ENCODE peak calls at places on chromosomes 7 and 10, in nine cellular contexts. One of them, this sample, is unnamed. For H3K9me3, the result is how much of the 10 kb centered on the place peaks cover.

GRCh38 chr7:124084024-124084423 is 51.2 kb upstream of the TMEM229A start:
- DNase-seq in aorta: no peak
- DNase-seq in left lung: no peak
- DNase-seq in Panc1: no peak
- DNase-seq in transverse colon: no peak
- DNase-seq in ovary: no peak
- DNase-seq in PC-3: no peak
- DNase-seq in hepatocyte: no peak
- DNase-seq in heart right ventricle: no peak
- DNase-seq in this sample: no peak

GRCh38 chr7:80941206-80941758 is 22.4 kb upstream of the SEMA3C start:
- DNase-seq in aorta: no peak
- DNase-seq in left lung: no peak
- DNase-seq in Panc1: peak
- DNase-seq in transverse colon: no peak
- DNase-seq in ovary: no peak
- DNase-seq in PC-3: peak
- DNase-seq in hepatocyte: peak
- DNase-seq in heart right ventricle: no peak
- DNase-seq in this sample: no peak

GRCh38 chr10:112332509-112333228 is 41.2 kb upstream of the ACSL5 start:
- DNase-seq in aorta: no peak
- DNase-seq in left lung: no peak
- DNase-seq in Panc1: no peak
- DNase-seq in transverse colon: peak
- DNase-seq in ovary: no peak
- DNase-seq in PC-3: no peak
- DNase-seq in hepatocyte: no peak
- DNase-seq in heart right ventricle: no peak
- DNase-seq in this sample: peak

GRCh38 chr7:101911011-101911799 is 93.8 kb downstream of the CUX1 start:
- DNase-seq in aorta: peak
- DNase-seq in left lung: no peak
- DNase-seq in Panc1: no peak
- DNase-seq in transverse colon: no peak
- DNase-seq in ovary: peak
- DNase-seq in PC-3: no peak
- DNase-seq in hepatocyte: peak
- DNase-seq in heart right ventricle: no peak
- DNase-seq in this sample: peak

GRCh38 chr10:83612746-83613145 is 526.6 kb upstream of the GHITM start:
- DNase-seq in aorta: no peak
- DNase-seq in left lung: no peak
- DNase-seq in Panc1: no peak
- DNase-seq in transverse colon: no peak
- DNase-seq in ovary: no peak
- DNase-seq in PC-3: no peak
- DNase-seq in hepatocyte: no peak
- DNase-seq in heart right ventricle: no peak
- DNase-seq in this sample: no peak

GRCh38 chr10:72146559-72147323 is 58.4 kb upstream of the SPOCK2 start:
- DNase-seq in aorta: no peak
- DNase-seq in left lung: no peak
- DNase-seq in Panc1: no peak
- DNase-seq in transverse colon: no peak
- DNase-seq in ovary: no peak
- DNase-seq in PC-3: no peak
- DNase-seq in hepatocyte: no peak
- DNase-seq in heart right ventricle: no peak
- DNase-seq in this sample: no peak

GRCh38 chr7:23474829-23475578 is 4.7 kb upstream of the IGF2BP3 start:
- DNase-seq in aorta: no peak
- DNase-seq in left lung: no peak
- DNase-seq in Panc1: no peak
- DNase-seq in transverse colon: no peak
- DNase-seq in ovary: no peak
- DNase-seq in PC-3: peak
- DNase-seq in hepatocyte: no peak
- DNase-seq in heart right ventricle: no peak
- DNase-seq in this sample: no peak

GRCh38 chr10:6409982-6410694 is 169.9 kb downstream of the PRKCQ start:
- DNase-seq in aorta: no peak
- DNase-seq in left lung: no peak
- DNase-seq in Panc1: no peak
- DNase-seq in transverse colon: peak
- DNase-seq in ovary: no peak
- DNase-seq in PC-3: no peak
- DNase-seq in hepatocyte: peak
- DNase-seq in heart right ventricle: peak
- DNase-seq in this sample: no peak

GRCh38 chr10:69179089-69179742 is 818 bp upstream of the SUPV3L1 start:
- DNase-seq in aorta: no peak
- DNase-seq in left lung: no peak
- DNase-seq in Panc1: no peak
- DNase-seq in transverse colon: peak
- DNase-seq in ovary: peak
- DNase-seq in PC-3: no peak
- DNase-seq in hepatocyte: peak
- DNase-seq in heart right ventricle: no peak
- DNase-seq in this sample: no peak

GRCh38 chr7:107286751-107287621 is 118.2 kb downstream of the HBP1 start:
- DNase-seq in aorta: no peak
- DNase-seq in left lung: no peak
- DNase-seq in Panc1: no peak
- DNase-seq in transverse colon: no peak
- DNase-seq in ovary: no peak
- DNase-seq in PC-3: no peak
- DNase-seq in hepatocyte: no peak
- DNase-seq in heart right ventricle: peak
- DNase-seq in this sample: no peak

GRCh38 chr7:74657692-74658170 is at the start of gene GTF2I:
- DNase-seq in aorta: no peak
- DNase-seq in left lung: no peak
- DNase-seq in Panc1: no peak
- DNase-seq in transverse colon: no peak
- DNase-seq in ovary: no peak
- DNase-seq in PC-3: no peak
- DNase-seq in hepatocyte: no peak
- DNase-seq in heart right ventricle: no peak
- DNase-seq in this sample: no peak

GRCh38 chr7:29763266-29763665 is 43.0 kb upstream of the WIPF3 start:
- DNase-seq in aorta: no peak
- DNase-seq in left lung: no peak
- DNase-seq in Panc1: no peak
- DNase-seq in transverse colon: no peak
- DNase-seq in ovary: no peak
- DNase-seq in PC-3: no peak
- DNase-seq in hepatocyte: no peak
- DNase-seq in heart right ventricle: no peak
- DNase-seq in this sample: no peak

GRCh38 chr10:84267503-84268126 is 22.8 kb downstream of the RGR start:
- DNase-seq in aorta: no peak
- DNase-seq in left lung: no peak
- DNase-seq in Panc1: no peak
- DNase-seq in transverse colon: peak
- DNase-seq in ovary: no peak
- DNase-seq in PC-3: peak
- DNase-seq in hepatocyte: peak
- DNase-seq in heart right ventricle: no peak
- DNase-seq in this sample: no peak

GRCh38 chr10:129483427-129484010 is 16.5 kb downstream of the MGMT start:
- DNase-seq in aorta: no peak
- DNase-seq in left lung: no peak
- DNase-seq in Panc1: no peak
- DNase-seq in transverse colon: no peak
- DNase-seq in ovary: no peak
- DNase-seq in PC-3: no peak
- DNase-seq in hepatocyte: no peak
- DNase-seq in heart right ventricle: no peak
- DNase-seq in this sample: no peak

GRCh38 chr7:1810961-1811849 is 141.1 kb downstream of the ELFN1 start:
- DNase-seq in aorta: peak
- DNase-seq in left lung: no peak
- DNase-seq in Panc1: no peak
- DNase-seq in transverse colon: no peak
- DNase-seq in ovary: no peak
- DNase-seq in PC-3: no peak
- DNase-seq in hepatocyte: peak
- DNase-seq in heart right ventricle: no peak
- DNase-seq in this sample: peak

GRCh38 chr7:4633012-4633411 is 49.1 kb upstream of the FOXK1 start:
- DNase-seq in aorta: no peak
- DNase-seq in left lung: no peak
- DNase-seq in Panc1: peak
- DNase-seq in transverse colon: no peak
- DNase-seq in ovary: no peak
- DNase-seq in PC-3: peak
- DNase-seq in hepatocyte: no peak
- DNase-seq in heart right ventricle: no peak
- DNase-seq in this sample: no peak

GRCh38 chr10:92832998-92833642 is 15.2 kb upstream of the EXOC6 start:
- DNase-seq in aorta: no peak
- DNase-seq in left lung: no peak
- DNase-seq in Panc1: no peak
- DNase-seq in transverse colon: no peak
- DNase-seq in ovary: no peak
- DNase-seq in PC-3: no peak
- DNase-seq in hepatocyte: no peak
- DNase-seq in heart right ventricle: no peak
- DNase-seq in this sample: no peak

GRCh38 chr10:6197274-6197673 is 5.5 kb upstream of the PFKFB3 start:
- DNase-seq in aorta: no peak
- DNase-seq in left lung: no peak
- DNase-seq in Panc1: no peak
- DNase-seq in transverse colon: no peak
- DNase-seq in ovary: no peak
- DNase-seq in PC-3: no peak
- DNase-seq in hepatocyte: no peak
- DNase-seq in heart right ventricle: no peak
- DNase-seq in this sample: no peak

GRCh38 chr10:37576154-37576553 is 281.3 kb downstream of the ZNF248 start:
- DNase-seq in aorta: no peak
- DNase-seq in left lung: no peak
- DNase-seq in Panc1: no peak
- DNase-seq in transverse colon: no peak
- DNase-seq in ovary: no peak
- DNase-seq in PC-3: peak
- DNase-seq in hepatocyte: no peak
- DNase-seq in heart right ventricle: no peak
- DNase-seq in this sample: no peak
- H3K9me3 ChIP-seq in aorta: under half
- H3K9me3 ChIP-seq in left lung: under half
- H3K9me3 ChIP-seq in Panc1: under half
- H3K9me3 ChIP-seq in transverse colon: under half
- H3K9me3 ChIP-seq in ovary: under half
- H3K9me3 ChIP-seq in PC-3: under half
- H3K9me3 ChIP-seq in hepatocyte: under half
- H3K9me3 ChIP-seq in heart right ventricle: under half
- H3K9me3 ChIP-seq in this sample: under half

GRCh38 chr7:51326646-51327286 is 10.2 kb upstream of the COBL start:
- DNase-seq in aorta: no peak
- DNase-seq in left lung: no peak
- DNase-seq in Panc1: no peak
- DNase-seq in transverse colon: no peak
- DNase-seq in ovary: no peak
- DNase-seq in PC-3: no peak
- DNase-seq in hepatocyte: no peak
- DNase-seq in heart right ventricle: no peak
- DNase-seq in this sample: no peak
- H3K27ac ChIP-seq in aorta: no peak
- H3K27ac ChIP-seq in left lung: no peak
- H3K27ac ChIP-seq in Panc1: no peak
- H3K27ac ChIP-seq in transverse colon: no peak
- H3K27ac ChIP-seq in ovary: no peak
- H3K27ac ChIP-seq in PC-3: no peak
- H3K27ac ChIP-seq in hepatocyte: no peak
- H3K27ac ChIP-seq in heart right ventricle: no peak
- H3K27ac ChIP-seq in this sample: no peak

DNA sequence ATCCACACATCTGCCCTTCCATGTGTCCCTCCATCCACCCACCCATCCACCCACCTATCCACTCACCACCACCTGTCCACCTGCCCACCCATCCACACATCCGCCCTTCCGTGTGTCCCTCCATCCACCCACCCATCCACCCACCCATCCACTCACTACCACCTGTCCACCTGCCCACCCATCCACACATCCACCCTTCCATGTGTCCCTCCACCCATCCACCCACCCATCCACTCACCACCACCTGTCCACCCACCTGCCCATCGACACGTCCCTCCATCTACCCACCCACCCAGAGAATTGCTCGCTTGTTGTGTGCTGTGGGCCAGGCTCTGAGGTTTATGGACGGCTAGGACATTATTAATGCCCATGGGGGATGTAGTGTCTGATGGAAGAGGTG is 500.2 kb downstream of the DNAJB6 start:
- DNase-seq in aorta: peak
- DNase-seq in left lung: no peak
- DNase-seq in Panc1: no peak
- DNase-seq in transverse colon: no peak
- DNase-seq in ovary: no peak
- DNase-seq in PC-3: no peak
- DNase-seq in hepatocyte: no peak
- DNase-seq in heart right ventricle: no peak
- DNase-seq in this sample: peak
- H3K9me3 ChIP-seq in aorta: under half
- H3K9me3 ChIP-seq in left lung: under half
- H3K9me3 ChIP-seq in Panc1: under half
- H3K9me3 ChIP-seq in transverse colon: under half
- H3K9me3 ChIP-seq in ovary: under half
- H3K9me3 ChIP-seq in PC-3: under half
- H3K9me3 ChIP-seq in hepatocyte: under half
- H3K9me3 ChIP-seq in heart right ventricle: under half
- H3K9me3 ChIP-seq in this sample: under half

GRCh38 chr10:114057845-114058244 is 14.2 kb downstream of the ADRB1 start:
- DNase-seq in aorta: no peak
- DNase-seq in left lung: no peak
- DNase-seq in Panc1: no peak
- DNase-seq in transverse colon: no peak
- DNase-seq in ovary: no peak
- DNase-seq in PC-3: no peak
- DNase-seq in hepatocyte: no peak
- DNase-seq in heart right ventricle: no peak
- DNase-seq in this sample: no peak

GRCh38 chr10:114058297-114058696 is 14.6 kb downstream of the ADRB1 start:
- DNase-seq in aorta: no peak
- DNase-seq in left lung: no peak
- DNase-seq in Panc1: no peak
- DNase-seq in transverse colon: no peak
- DNase-seq in ovary: no peak
- DNase-seq in PC-3: no peak
- DNase-seq in hepatocyte: no peak
- DNase-seq in heart right ventricle: no peak
- DNase-seq in this sample: no peak

GRCh38 chr10:114052255-114052654 is 8.6 kb downstream of the ADRB1 start:
- DNase-seq in aorta: no peak
- DNase-seq in left lung: no peak
- DNase-seq in Panc1: no peak
- DNase-seq in transverse colon: no peak
- DNase-seq in ovary: no peak
- DNase-seq in PC-3: no peak
- DNase-seq in hepatocyte: no peak
- DNase-seq in heart right ventricle: no peak
- DNase-seq in this sample: no peak

GRCh38 chr10:114051714-114052113 is 8.0 kb downstream of the ADRB1 start:
- DNase-seq in aorta: no peak
- DNase-seq in left lung: no peak
- DNase-seq in Panc1: no peak
- DNase-seq in transverse colon: no peak
- DNase-seq in ovary: no peak
- DNase-seq in PC-3: no peak
- DNase-seq in hepatocyte: no peak
- DNase-seq in heart right ventricle: no peak
- DNase-seq in this sample: no peak

GRCh38 chr10:114053946-114054345 is 10.3 kb downstream of the ADRB1 start:
- DNase-seq in aorta: no peak
- DNase-seq in left lung: no peak
- DNase-seq in Panc1: no peak
- DNase-seq in transverse colon: no peak
- DNase-seq in ovary: no peak
- DNase-seq in PC-3: no peak
- DNase-seq in hepatocyte: no peak
- DNase-seq in heart right ventricle: no peak
- DNase-seq in this sample: no peak
- H3K27ac ChIP-seq in aorta: no peak
- H3K27ac ChIP-seq in left lung: no peak
- H3K27ac ChIP-seq in Panc1: no peak
- H3K27ac ChIP-seq in transverse colon: no peak
- H3K27ac ChIP-seq in ovary: no peak
- H3K27ac ChIP-seq in PC-3: no peak
- H3K27ac ChIP-seq in hepatocyte: no peak
- H3K27ac ChIP-seq in heart right ventricle: no peak
- H3K27ac ChIP-seq in this sample: no peak